ENCODE peak calls at places on chromosomes 4 and X, in four cellular contexts. X is ascending aorta, Z is cardiac muscle cell, N is epithelial cell of esophagus. M is an unnamed sample.
A peak's percentile ranks its signal among the peaks of the same experiment; 100 is the strongest.

GRCh38 chr4:163688856-163689255 is 194.4 kb downstream of the TMA16 start:
- DNase-seq in N (no peak), X (no peak), Z (no peak), M (no peak)

GRCh38 chr4:169594560-169595195 is 17.7 kb downstream of the NEK1 start:
- DNase-seq in X (no peak), Z (no peak), N (no peak), M (no peak)

GRCh38 chrX:130196453-130196852 is 24.7 kb downstream of the RAB33A start:
- DNase-seq in X (no peak), Z (no peak), N (no peak), M (no peak)

GRCh38 chrX:119004920-119005524 is 30.6 kb downstream of the LONRF3 start:
- DNase-seq in Z (peak; percentile 48), N (peak; percentile 42), X (no peak), M (peak; percentile 14)

GRCh38 chrX:68985135-68985725 is 156.4 kb downstream of the EFNB1 start:
- DNase-seq in X (no peak), N (no peak), Z (no peak), M (no peak)

GRCh38 chrX:20388594-20388993 is 121.9 kb upstream of the RPS6KA3 start:
- DNase-seq in N (no peak), X (no peak), Z (peak; percentile 81), M (no peak)

GRCh38 chr4:8905773-8906667 is 34.4 kb upstream of the HMX1 start:
- DNase-seq in N (no peak), X (no peak), Z (no peak), M (no peak)

GRCh38 chr4:7628432-7628831 is 193.7 kb upstream of the PSAPL1 start:
- DNase-seq in X (no peak), Z (no peak), N (no peak), M (no peak)

GRCh38 chr4:128334256-128334655 is 46.6 kb upstream of the PGRMC2 start:
- DNase-seq in N (no peak), X (no peak), Z (no peak), M (no peak)

GRCh38 chr4:8015512-8015911 is 75.9 kb upstream of the AFAP1 start:
- DNase-seq in Z (peak; percentile 16), X (no peak), N (peak; percentile 7), M (peak; percentile 17)

GRCh38 chr4:186554485-186554884 is 882 bp downstream of the MTNR1A start:
- DNase-seq in Z (peak; percentile 39), X (no peak), N (peak; percentile 60), M (peak; percentile 48)

GRCh38 chr4:126772662-126773061 is 860.1 kb upstream of the INTU start:
- DNase-seq in N (no peak), Z (no peak), X (no peak), M (no peak)

GRCh38 chr4:90245837-90246236 is 118.6 kb downstream of the CCSER1 start:
- DNase-seq in N (no peak), X (no peak), Z (no peak), M (no peak)

GRCh38 chrX:49166914-49167739 is 4.6 kb downstream of the MAGIX start:
- DNase-seq in Z (peak; percentile 87), X (peak; percentile 76), N (peak; percentile 74), M (peak; percentile 69)

GRCh38 chr4:35723973-35724372 is 520.3 kb downstream of the ARAP2 start:
- DNase-seq in Z (no peak), N (no peak), X (no peak), M (no peak)

GRCh38 chrX:6041630-6042029 is 187.0 kb downstream of the NLGN4X start:
- DNase-seq in X (no peak), Z (no peak), N (peak; percentile 76), M (peak; percentile 83)

GRCh38 chr4:137451150-137451850 is 81.0 kb downstream of the PCDH18 start:
- DNase-seq in Z (no peak), X (no peak), N (no peak), M (no peak)

GRCh38 chr4:40969499-40969898 is 219.7 kb downstream of the NSUN7 start:
- DNase-seq in X (no peak), N (no peak), Z (no peak), M (no peak)

GRCh38 chr4:40972722-40973121 is 223.0 kb downstream of the NSUN7 start:
- DNase-seq in X (no peak), N (no peak), Z (no peak), M (no peak)

GRCh38 chr4:40967550-40967949 is 217.8 kb downstream of the NSUN7 start:
- DNase-seq in X (no peak), N (no peak), Z (no peak), M (no peak)

GRCh38 chr4:40976343-40976742 is 226.6 kb downstream of the NSUN7 start:
- DNase-seq in X (no peak), Z (peak; percentile 79), N (peak; percentile 74), M (peak; percentile 64)

GRCh38 chr4:40971346-40971745 is 221.6 kb downstream of the NSUN7 start:
- DNase-seq in X (no peak), Z (peak; percentile 60), N (no peak), M (no peak)
- TF ChIP-seq CTCF in X (no peak), Z (no peak), N (no peak), M (no peak)

GRCh38 chrX:154458954-154459829 is 1.1 kb downstream of the PLXNA3 start:
- DNase-seq in X (no peak), Z (no peak), N (peak; percentile 17), M (no peak)
- H3K4me3 ChIP-seq in X (peak overlapping the region; percentile 89), Z (peak overlapping the region; percentile 84), N (peak overlapping the region; percentile 60), M (peak overlapping the region; percentile 71)

DNA sequence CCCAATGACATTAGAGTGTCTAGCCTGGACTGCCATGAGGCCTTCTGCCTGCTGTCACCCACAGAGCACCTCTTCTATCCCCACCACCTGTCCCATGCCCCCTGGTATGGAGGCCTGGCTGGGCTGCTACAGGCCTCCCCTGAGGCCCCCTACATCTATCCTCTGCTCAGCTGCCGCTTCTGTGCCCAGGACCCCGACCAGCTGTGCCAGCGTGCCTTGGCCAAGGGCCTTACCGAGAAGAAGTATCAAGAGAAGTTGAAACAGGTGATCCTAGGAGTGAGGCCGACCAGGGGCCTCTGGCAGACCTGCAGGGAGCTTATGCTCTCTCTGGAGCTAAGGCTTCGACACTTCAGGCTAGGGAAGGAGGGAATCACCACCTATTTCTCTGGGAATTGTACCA is 21.7 kb upstream of the TECRL start:
- DNase-seq in N (no peak), X (no peak), Z (no peak), M (no peak)
- TF ChIP-seq CTCF in N (no peak), X (no peak), Z (no peak), M (no peak)

GRCh38 chrX:12949927-12950656 is 24.8 kb upstream of the TMSB4X start:
- DNase-seq in N (peak; percentile 81), X (peak; percentile 72), Z (peak; percentile 90), M (peak; percentile 89)
- H3K4me3 ChIP-seq in N (no peak overlapping the region), X (no peak overlapping the region), Z (no peak overlapping the region), M (no peak overlapping the region)

DNA sequence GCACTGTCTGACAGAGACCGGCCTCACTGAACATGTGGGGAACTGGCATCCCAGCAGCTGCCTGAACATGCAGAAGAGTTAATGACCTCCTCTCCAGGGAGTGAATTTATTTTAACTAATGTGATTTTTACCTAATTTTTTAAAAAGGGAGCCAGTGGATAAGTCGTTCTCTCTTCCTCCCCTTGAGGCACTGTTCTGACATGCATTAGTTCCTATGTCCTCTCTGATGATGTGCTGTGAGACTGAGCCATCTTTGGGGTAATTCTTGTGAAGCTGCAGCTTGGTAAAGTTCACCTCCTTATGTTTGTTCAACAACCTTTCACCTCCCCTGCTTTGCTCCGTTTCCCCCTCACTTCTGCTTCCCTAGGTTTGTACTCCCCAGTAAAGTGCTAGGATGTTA is 139.7 kb downstream of the COL25A1 start:
- DNase-seq in N (no peak), Z (no peak), X (no peak), M (no peak)
- TF ChIP-seq CTCF in N (no peak), Z (no peak), X (no peak), M (no peak)

GRCh38 chr4:3879681-3880594 is 113.8 kb downstream of the ADRA2C start:
- DNase-seq in X (no peak), N (no peak), Z (no peak), M (no peak)
- H3K4me3 ChIP-seq in X (no peak overlapping the region), N (no peak overlapping the region), Z (no peak overlapping the region), M (no peak overlapping the region)

GRCh38 chr4:151325320-151326246 is at the start of gene SH3D19:
- DNase-seq in X (no peak), Z (peak; percentile 83), N (peak; percentile 74), M (peak; percentile 69)
- TF ChIP-seq CTCF in X (no peak), Z (no peak), N (no peak), M (no peak)

GRCh38 chr4:37826282-37827029 is at the start of gene PGM2:
- DNase-seq in Z (peak; percentile 86), X (peak; percentile 63), N (peak; percentile 91), M (peak; percentile 71)
- H3K4me3 ChIP-seq in Z (peak within 1 kb of the TSS; percentile 63), X (peak within 1 kb of the TSS; percentile 86), N (peak within 1 kb of the TSS; percentile 88), M (peak within 1 kb of the TSS; percentile 89)

DNA sequence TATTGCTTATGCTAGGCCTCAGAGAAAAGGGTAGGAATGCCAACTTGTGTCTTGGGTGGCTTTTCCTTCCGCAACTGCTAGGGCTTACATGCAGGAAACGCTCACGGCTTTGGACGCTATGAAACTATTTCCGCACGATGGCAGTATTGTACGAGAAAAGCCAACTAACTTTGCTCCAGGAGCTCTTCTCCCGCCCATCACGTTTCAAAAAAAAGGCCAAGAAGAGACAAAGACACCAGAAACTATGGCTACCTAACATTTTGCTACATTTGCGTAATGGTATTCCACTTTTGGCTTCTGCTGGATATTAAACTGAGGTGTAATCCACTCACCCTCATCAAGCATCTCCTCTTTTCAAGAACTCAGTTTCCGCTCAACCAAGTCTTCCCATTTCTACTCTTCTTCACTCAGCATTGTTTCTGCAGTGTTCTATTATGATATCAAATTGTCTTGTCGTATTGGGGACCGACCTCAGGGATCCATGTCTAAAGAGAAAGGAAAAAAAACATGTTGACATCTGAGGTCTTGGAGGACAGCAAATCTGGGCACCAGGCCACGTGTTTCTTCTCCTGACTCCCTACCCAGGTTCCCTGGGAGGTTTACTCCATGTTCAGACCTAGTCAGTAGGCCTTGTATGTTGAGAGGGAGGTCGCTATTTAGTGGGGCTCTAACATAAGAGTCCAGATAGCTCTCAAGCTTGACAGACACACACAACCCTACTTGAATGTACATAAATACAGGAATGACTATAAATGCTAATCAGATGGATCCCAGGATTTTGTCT is 239.4 kb upstream of the STK26 start:
- DNase-seq in Z (no peak), N (no peak), X (peak; percentile 26), M (no peak)
- TF ChIP-seq CTCF in Z (no peak), N (no peak), X (peak; percentile 58), M (no peak)